ENCODE peak calls at places on chromosomes 3 and 15, in eight cellular contexts. M is cardiac muscle cell; Z is sigmoid colon; I is CD8-positive, alpha-beta memory T cell; A is ovary; G is coronary artery; V is A549; Q is astrocyte. X is an unnamed sample.

GRCh38 chr3:127770671-127771370 is 51.5 kb downstream of the MGLL start:
- DNase-seq in M (no peak), Z (no peak), I (no peak), A (no peak), G (no peak), V (no peak), Q (no peak), X (no peak)

GRCh38 chr3:115784739-115785571 is 161.6 kb downstream of the GAP43 start:
- DNase-seq in M (no peak), Z (no peak), I (peak), A (no peak), G (no peak), V (no peak), Q (peak), X (no peak)

GRCh38 chr3:59555593-59556315 is 505.9 kb upstream of the CFAP20DC start:
- DNase-seq in M (peak), Z (no peak), I (no peak), A (no peak), G (no peak), V (no peak), Q (peak), X (no peak)

GRCh38 chr3:100002599-100003350 is 111.5 kb downstream of the FILIP1L start:
- DNase-seq in M (peak), Z (peak), I (no peak), A (no peak), G (no peak), V (peak), Q (peak), X (no peak)

GRCh38 chr3:106729481-106729880 is 647.8 kb upstream of the CCDC54 start:
- DNase-seq in M (peak), Z (no peak), I (no peak), A (no peak), G (no peak), V (no peak), Q (no peak), X (no peak)

GRCh38 chr3:179268400-179269051 is 17.6 kb upstream of the KCNMB3 start:
- DNase-seq in M (no peak), Z (no peak), I (no peak), A (no peak), G (no peak), V (no peak), Q (no peak), X (no peak)

GRCh38 chr3:139634236-139634635 is 43.5 kb downstream of the NMNAT3 start:
- DNase-seq in M (no peak), Z (no peak), I (no peak), A (no peak), G (no peak), V (no peak), Q (peak), X (no peak)

GRCh38 chr3:188946837-188947236 is 224.9 kb upstream of the TPRG1 start:
- DNase-seq in M (peak), Z (no peak), I (no peak), A (no peak), G (no peak), V (no peak), Q (peak), X (no peak)

GRCh38 chr3:45100998-45101407 is 45.2 kb downstream of the CDCP1 start:
- DNase-seq in M (peak), Z (no peak), I (no peak), A (no peak), G (no peak), V (no peak), Q (no peak), X (no peak)

DNA sequence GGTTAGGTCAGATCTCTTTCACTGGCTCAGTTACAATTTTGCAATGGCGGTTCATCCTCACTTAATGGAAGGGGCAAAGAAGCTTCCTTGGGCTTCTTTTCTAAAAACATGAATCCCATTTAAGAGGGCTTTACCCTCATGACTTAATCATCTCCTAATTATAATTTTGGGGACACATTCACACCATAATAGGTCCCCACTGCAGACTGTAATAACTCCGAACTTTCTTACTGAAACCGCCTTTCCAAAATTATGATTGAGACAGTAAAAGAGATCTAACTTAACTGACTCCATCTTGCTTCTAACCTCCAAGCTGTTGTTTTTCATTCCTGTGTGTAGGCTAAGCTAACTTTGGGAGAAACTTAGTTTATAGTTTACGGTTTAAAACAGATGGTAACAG is 33.3 kb upstream of the C15orf39 start:
- DNase-seq in M (no peak), Z (no peak), I (no peak), A (no peak), G (no peak), V (no peak), Q (no peak), X (no peak)
- H3K27ac ChIP-seq in M (no peak), Z (no peak), I (no peak), A (no peak), G (no peak), V (no peak), Q (no peak), X (no peak)

DNA sequence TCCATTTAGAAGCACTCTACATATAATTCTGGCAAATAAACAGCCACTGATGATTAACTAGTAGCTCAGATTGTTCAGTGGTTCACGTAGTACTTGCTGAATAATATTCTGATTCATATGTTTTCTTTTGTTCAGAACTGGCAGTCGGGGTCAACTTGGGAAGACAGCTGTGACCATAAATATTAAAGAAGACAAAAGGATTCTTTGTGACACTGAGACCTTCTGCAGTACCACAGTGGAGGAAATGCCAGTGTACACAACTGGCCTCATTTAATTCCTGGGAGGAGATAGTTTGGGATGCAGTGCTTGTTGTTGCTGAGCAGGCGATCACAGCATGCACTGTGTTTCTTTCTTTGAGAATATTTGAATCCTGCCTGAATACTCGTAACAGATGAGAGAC is 26.6 kb upstream of the MCF2L2 start:
- DNase-seq in M (peak), Z (no peak), I (no peak), A (no peak), G (no peak), V (peak), Q (peak), X (no peak)
- H3K4me3 ChIP-seq in M (no peak), Z (no peak), I (no peak), A (no peak), G (no peak), V (no peak), Q (no peak), X (no peak)

DNA sequence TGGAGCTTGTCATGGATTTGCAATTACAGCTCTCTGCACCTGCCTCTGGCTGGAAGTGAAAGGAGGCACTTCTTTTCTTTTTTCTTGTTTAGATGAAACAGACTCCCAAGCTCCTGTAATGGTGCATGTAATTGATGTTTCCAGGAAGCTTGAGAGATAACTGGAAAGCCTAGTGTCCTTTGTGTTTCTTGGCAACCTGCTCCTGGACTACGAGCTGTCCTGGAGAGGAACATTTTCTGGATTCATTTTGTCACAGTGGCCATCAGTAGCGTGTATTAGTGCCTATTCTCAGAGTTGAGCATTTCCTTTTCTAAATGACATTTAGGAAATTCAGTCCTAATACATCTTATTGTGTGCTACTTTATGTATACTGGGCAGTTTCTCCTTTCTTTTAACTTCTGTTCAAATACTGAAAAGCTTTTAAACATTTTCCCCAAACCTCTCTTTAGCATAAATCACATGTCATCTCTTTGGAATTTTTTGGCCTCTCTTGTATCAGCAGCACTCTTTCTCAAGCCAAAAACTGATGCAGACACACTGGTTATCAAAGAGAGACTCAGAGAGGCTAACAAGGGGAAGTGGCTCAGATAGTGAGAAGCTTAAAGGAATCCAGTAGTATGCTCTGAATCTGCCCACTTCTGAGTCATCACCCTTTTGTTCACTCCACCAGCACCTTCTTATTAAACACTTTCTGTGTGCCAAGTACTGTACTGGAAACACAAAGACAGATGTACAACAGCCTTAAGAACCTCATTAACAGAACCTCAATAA is 62.6 kb upstream of the SLC2A2 start:
- DNase-seq in M (peak), Z (no peak), I (no peak), A (no peak), G (no peak), V (peak), Q (peak), X (no peak)
- H3K27ac ChIP-seq in M (peak), Z (no peak), I (no peak), A (no peak), G (peak), V (no peak), Q (peak), X (peak)

GRCh38 chr3:150421256-150421655 is 13.2 kb downstream of the TSC22D2 start:
- DNase-seq in M (no peak), Z (no peak), I (no peak), A (no peak), G (no peak), V (no peak), Q (no peak), X (no peak)
- H3K4me3 ChIP-seq in M (no peak), Z (no peak), I (no peak), A (no peak), G (no peak), V (no peak), Q (no peak), X (no peak)

GRCh38 chr15:35325374-35325941 is 220.5 kb downstream of the DPH6 start:
- DNase-seq in M (no peak), Z (no peak), I (no peak), A (no peak), G (no peak), V (no peak), Q (no peak), X (no peak)
- H3K27ac ChIP-seq in M (no peak), Z (no peak), I (no peak), A (no peak), G (no peak), V (no peak), Q (no peak), X (no peak)

DNA sequence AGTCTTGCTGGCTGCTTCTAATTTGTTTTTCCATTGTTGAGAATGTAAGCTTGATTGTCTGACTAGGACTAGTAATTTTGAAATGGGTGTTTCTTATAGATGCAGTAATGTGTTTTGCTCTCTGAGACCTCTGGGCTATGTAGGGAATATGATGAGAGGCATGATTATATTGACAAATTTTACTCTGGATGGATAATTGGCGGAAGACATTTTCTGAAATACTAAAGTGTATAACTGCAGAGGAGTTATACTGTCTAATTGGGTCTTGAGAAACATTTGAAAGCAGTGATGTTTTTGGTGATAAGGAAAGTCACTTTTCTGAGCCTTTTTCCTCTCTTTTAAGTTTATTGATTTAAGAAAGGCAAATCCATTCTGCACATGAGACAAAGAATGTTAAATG is 1.8 kb downstream of the ATP2C1 start:
- DNase-seq in M (no peak), Z (no peak), I (no peak), A (no peak), G (no peak), V (no peak), Q (no peak), X (no peak)
- H3K4me3 ChIP-seq in M (peak), Z (no peak), I (no peak), A (no peak), G (peak), V (no peak), Q (peak), X (peak)